ENCODE peak calls at places on chromosomes 3 and 15, in eight cellular contexts. One of them, this sample, is unnamed.

GRCh38 chr3:55702822-55703221 is 215.7 kb upstream of the WNT5A start:
- DNase-seq in MCF 10A: no peak
- DNase-seq in GM19239: no peak
- DNase-seq in NCI-H1417: no peak
- DNase-seq in astrocyte: no peak
- DNase-seq in epithelial cell of prostate: no peak
- DNase-seq in brain microvascular endothelial cell: no peak
- DNase-seq in effector memory CD8-positive, alpha-beta T cell: no peak
- DNase-seq in this sample: no peak

GRCh38 chr15:67743558-67743957 is 81.8 kb upstream of the SKOR1 start:
- DNase-seq in MCF 10A: no peak
- DNase-seq in GM19239: no peak
- DNase-seq in NCI-H1417: no peak
- DNase-seq in astrocyte: no peak
- DNase-seq in epithelial cell of prostate: no peak
- DNase-seq in brain microvascular endothelial cell: no peak
- DNase-seq in effector memory CD8-positive, alpha-beta T cell: no peak
- DNase-seq in this sample: no peak

GRCh38 chr3:100463002-100463401 is 29.4 kb upstream of the TMEM45A start:
- DNase-seq in MCF 10A: peak
- DNase-seq in GM19239: peak
- DNase-seq in NCI-H1417: peak
- DNase-seq in astrocyte: peak
- DNase-seq in epithelial cell of prostate: peak
- DNase-seq in brain microvascular endothelial cell: peak
- DNase-seq in effector memory CD8-positive, alpha-beta T cell: no peak
- DNase-seq in this sample: no peak

GRCh38 chr3:71441217-71441924 is 142.2 kb downstream of the FOXP1 start:
- DNase-seq in MCF 10A: peak
- DNase-seq in GM19239: no peak
- DNase-seq in NCI-H1417: no peak
- DNase-seq in astrocyte: peak
- DNase-seq in epithelial cell of prostate: no peak
- DNase-seq in brain microvascular endothelial cell: no peak
- DNase-seq in effector memory CD8-positive, alpha-beta T cell: no peak
- DNase-seq in this sample: no peak

GRCh38 chr15:69762373-69763148 is 309.9 kb downstream of the RPLP1 start:
- DNase-seq in MCF 10A: peak
- DNase-seq in GM19239: no peak
- DNase-seq in NCI-H1417: peak
- DNase-seq in astrocyte: no peak
- DNase-seq in epithelial cell of prostate: no peak
- DNase-seq in brain microvascular endothelial cell: no peak
- DNase-seq in effector memory CD8-positive, alpha-beta T cell: no peak
- DNase-seq in this sample: no peak

GRCh38 chr3:126135398-126136076 is 44.8 kb downstream of the ALDH1L1 start:
- DNase-seq in MCF 10A: no peak
- DNase-seq in GM19239: no peak
- DNase-seq in NCI-H1417: no peak
- DNase-seq in astrocyte: no peak
- DNase-seq in epithelial cell of prostate: no peak
- DNase-seq in brain microvascular endothelial cell: no peak
- DNase-seq in effector memory CD8-positive, alpha-beta T cell: no peak
- DNase-seq in this sample: no peak

GRCh38 chr15:76058714-76059319 is 968 bp upstream of the TMEM266 start:
- DNase-seq in MCF 10A: peak
- DNase-seq in GM19239: peak
- DNase-seq in NCI-H1417: peak
- DNase-seq in astrocyte: no peak
- DNase-seq in epithelial cell of prostate: no peak
- DNase-seq in brain microvascular endothelial cell: no peak
- DNase-seq in effector memory CD8-positive, alpha-beta T cell: no peak
- DNase-seq in this sample: no peak

GRCh38 chr15:60647246-60647645 is 168.3 kb upstream of the ICE2 start:
- DNase-seq in MCF 10A: no peak
- DNase-seq in GM19239: no peak
- DNase-seq in NCI-H1417: no peak
- DNase-seq in astrocyte: no peak
- DNase-seq in epithelial cell of prostate: no peak
- DNase-seq in brain microvascular endothelial cell: no peak
- DNase-seq in effector memory CD8-positive, alpha-beta T cell: no peak
- DNase-seq in this sample: no peak

GRCh38 chr3:197183582-197183981 is 114.8 kb downstream of the DLG1 start:
- DNase-seq in MCF 10A: no peak
- DNase-seq in GM19239: no peak
- DNase-seq in NCI-H1417: peak
- DNase-seq in astrocyte: no peak
- DNase-seq in epithelial cell of prostate: no peak
- DNase-seq in brain microvascular endothelial cell: no peak
- DNase-seq in effector memory CD8-positive, alpha-beta T cell: no peak
- DNase-seq in this sample: no peak

GRCh38 chr15:88649286-88649733 is 10.5 kb downstream of the ISG20 start:
- DNase-seq in MCF 10A: peak
- DNase-seq in GM19239: no peak
- DNase-seq in NCI-H1417: no peak
- DNase-seq in astrocyte: peak
- DNase-seq in epithelial cell of prostate: no peak
- DNase-seq in brain microvascular endothelial cell: peak
- DNase-seq in effector memory CD8-positive, alpha-beta T cell: peak
- DNase-seq in this sample: peak

GRCh38 chr3:189953551-189953950 is 167.1 kb downstream of the P3H2 start:
- DNase-seq in MCF 10A: peak
- DNase-seq in GM19239: no peak
- DNase-seq in NCI-H1417: no peak
- DNase-seq in astrocyte: peak
- DNase-seq in epithelial cell of prostate: no peak
- DNase-seq in brain microvascular endothelial cell: no peak
- DNase-seq in effector memory CD8-positive, alpha-beta T cell: no peak
- DNase-seq in this sample: no peak

GRCh38 chr15:66593219-66593780 is 27.5 kb upstream of the LCTL start:
- DNase-seq in MCF 10A: no peak
- DNase-seq in GM19239: no peak
- DNase-seq in NCI-H1417: no peak
- DNase-seq in astrocyte: no peak
- DNase-seq in epithelial cell of prostate: no peak
- DNase-seq in brain microvascular endothelial cell: no peak
- DNase-seq in effector memory CD8-positive, alpha-beta T cell: no peak
- DNase-seq in this sample: no peak

GRCh38 chr3:153979419-153980251 is 141.6 kb upstream of the ARHGEF26 start:
- DNase-seq in MCF 10A: no peak
- DNase-seq in GM19239: no peak
- DNase-seq in NCI-H1417: no peak
- DNase-seq in astrocyte: no peak
- DNase-seq in epithelial cell of prostate: no peak
- DNase-seq in brain microvascular endothelial cell: no peak
- DNase-seq in effector memory CD8-positive, alpha-beta T cell: no peak
- DNase-seq in this sample: no peak

This sample was measured in CD4-positive, alpha-beta memory T cell.